ENCODE peak calls at places on chromosome 20, in five cellular contexts. S is nephron progenitor cell, O is AML-193, M is foreskin fibroblast, K is heart left ventricle. N is an unnamed sample.

GRCh38 chr20:41408986-41409385 is 42.4 kb upstream of the EMILIN3 start:
- DNase-seq in S (peak), O (peak), M (no peak), K (peak), N (no peak)

GRCh38 chr20:10414982-10415650 is 18.9 kb downstream of the MKKS start:
- DNase-seq in S (no peak), O (no peak), M (no peak), K (no peak), N (no peak)

GRCh38 chr20:24676978-24677370 is 207.5 kb downstream of the SYNDIG1 start:
- DNase-seq in S (no peak), O (no peak), M (no peak), K (no peak), N (no peak)

GRCh38 chr20:52150440-52151258 is 40.9 kb downstream of the ZFP64 start:
- DNase-seq in S (peak), O (peak), M (peak), K (no peak), N (peak)

GRCh38 chr20:14234666-14235295 is 102.6 kb downstream of the FLRT3 start:
- DNase-seq in S (no peak), O (no peak), M (peak), K (no peak), N (no peak)

GRCh38 chr20:1897965-1898464 is 2.8 kb downstream of the SIRPA start:
- DNase-seq in S (no peak), O (peak), M (no peak), K (no peak), N (no peak)

GRCh38 chr20:2700913-2701620 is 8.5 kb downstream of the EBF4 start:
- DNase-seq in S (no peak), O (no peak), M (no peak), K (no peak), N (no peak)

GRCh38 chr20:62080249-62080993 is 14.7 kb upstream of the TAF4 start:
- DNase-seq in S (no peak), O (no peak), M (no peak), K (no peak), N (no peak)